ENCODE peak calls at places on chromosomes 11 and 22, in four cellular contexts. W is cardiac muscle cell, N is psoas muscle, P is kidney. R is an unnamed sample.

GRCh38 chr11:18012314-18012905 is 437 bp downstream of the SERGEF start:
- DNase-seq in W (peak), N (peak), P (no peak), R (peak)

GRCh38 chr11:103699216-103699615 is 337.2 kb upstream of the DDI1 start:
- DNase-seq in W (no peak), N (no peak), P (no peak), R (no peak)

GRCh38 chr11:6219359-6219758 is 14.0 kb downstream of the C11orf42 start:
- DNase-seq in W (no peak), N (peak), P (no peak), R (no peak)

GRCh38 chr22:20604776-20605221 is 97.4 kb downstream of the MED15 start:
- DNase-seq in W (no peak), N (no peak), P (no peak), R (no peak)

GRCh38 chr11:14643697-14644395 is at the start of gene PDE3B:
- DNase-seq in W (peak), N (peak), P (peak), R (peak)

GRCh38 chr11:79466411-79466810 is 25.6 kb upstream of the TENM4 start:
- DNase-seq in W (no peak), N (no peak), P (no peak), R (no peak)

GRCh38 chr11:71309181-71309580 is 56.8 kb upstream of the SHANK2 start:
- DNase-seq in W (no peak), N (no peak), P (no peak), R (peak)

GRCh38 chr11:1529774-1530173 is 42.3 kb downstream of the DUSP8 start:
- DNase-seq in W (no peak), N (no peak), P (no peak), R (no peak)

GRCh38 chr11:107655607-107656006 is 56.2 kb downstream of the SLN start:
- DNase-seq in W (no peak), N (no peak), P (no peak), R (no peak)

GRCh38 chr11:46356911-46357482 is 9.7 kb downstream of the DGKZ start:
- DNase-seq in W (no peak), N (peak), P (no peak), R (no peak)

GRCh38 chr11:7635137-7635536 is 38.2 kb downstream of the CYB5R2 start:
- DNase-seq in W (no peak), N (peak), P (no peak), R (no peak)

GRCh38 chr22:37428649-37429586 is 1.6 kb upstream of the ELFN2 start:
- DNase-seq in W (peak), N (no peak), P (no peak), R (peak)

GRCh38 chr22:22720201-22720723 is 75.8 kb downstream of the GGTLC2 start:
- DNase-seq in W (no peak), N (no peak), P (no peak), R (no peak)

GRCh38 chr11:79438631-79439429 is 2.0 kb downstream of the TENM4 start:
- DNase-seq in W (peak), N (no peak), P (no peak), R (peak)

GRCh38 chr11:84947970-84948600 is 679.1 kb downstream of the DLG2 start:
- DNase-seq in W (peak), N (no peak), P (no peak), R (no peak)

GRCh38 chr11:73645570-73645969 is 811 bp upstream of the PLEKHB1 start:
- DNase-seq in W (no peak), N (no peak), P (no peak), R (no peak)

GRCh38 chr22:20721409-20722218 is 52.3 kb upstream of the SERPIND1 start:
- DNase-seq in W (no peak), N (no peak), P (peak), R (no peak)

GRCh38 chr22:40183029-40183581 is 5.4 kb downstream of the TNRC6B start:
- DNase-seq in W (peak), N (no peak), P (no peak), R (peak)

GRCh38 chr22:49567894-49568750 is 259.6 kb downstream of the BRD1 start:
- DNase-seq in W (no peak), N (no peak), P (peak), R (peak)

GRCh38 chr22:19884161-19884953 is 29.7 kb upstream of the GNB1L start:
- DNase-seq in W (no peak), N (no peak), P (peak), R (no peak)

GRCh38 chr22:30249049-30250038 is 2.8 kb upstream of the LIF start:
- DNase-seq in W (no peak), N (peak), P (peak), R (peak)

GRCh38 chr22:27152033-27152432 is 494.6 kb downstream of the MIAT start:
- DNase-seq in W (no peak), N (no peak), P (no peak), R (no peak)
- H3K27ac ChIP-seq in W (no peak), N (no peak), P (no peak), R (no peak)

DNA sequence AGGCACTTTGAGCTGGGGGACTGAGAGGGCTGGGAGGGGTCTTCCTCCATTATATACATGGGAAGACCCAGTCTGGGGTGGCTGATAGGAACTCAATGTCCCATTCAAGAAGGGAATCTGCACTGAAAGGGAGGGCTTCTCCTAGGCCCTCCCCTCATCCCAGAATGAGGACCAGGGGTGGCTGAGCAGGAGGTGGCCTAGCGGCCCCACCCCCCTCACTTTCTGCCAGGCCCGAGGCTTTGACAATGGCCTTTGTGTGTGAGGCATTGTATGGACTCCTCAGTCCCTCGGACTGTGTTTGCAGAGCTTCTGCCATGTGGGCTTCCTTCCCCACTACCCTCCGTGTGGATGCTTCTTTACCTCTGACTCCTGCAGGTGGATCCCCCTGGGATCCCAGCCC is 65.7 kb downstream of the NECTIN1 start:
- DNase-seq in W (no peak), N (no peak), P (no peak), R (no peak)
- H3K27ac ChIP-seq in W (no peak), N (no peak), P (no peak), R (no peak)

GRCh38 chr11:88979641-88980040 is 86.1 kb downstream of the GRM5 start:
- DNase-seq in W (no peak), N (no peak), P (no peak), R (no peak)
- H3K27ac ChIP-seq in W (no peak), N (no peak), P (no peak), R (no peak)

GRCh38 chr11:118752654-118753053 is 38.3 kb downstream of the DDX6 start:
- DNase-seq in W (no peak), N (no peak), P (no peak), R (no peak)
- H3K27ac ChIP-seq in W (no peak), N (no peak), P (no peak), R (no peak)

DNA sequence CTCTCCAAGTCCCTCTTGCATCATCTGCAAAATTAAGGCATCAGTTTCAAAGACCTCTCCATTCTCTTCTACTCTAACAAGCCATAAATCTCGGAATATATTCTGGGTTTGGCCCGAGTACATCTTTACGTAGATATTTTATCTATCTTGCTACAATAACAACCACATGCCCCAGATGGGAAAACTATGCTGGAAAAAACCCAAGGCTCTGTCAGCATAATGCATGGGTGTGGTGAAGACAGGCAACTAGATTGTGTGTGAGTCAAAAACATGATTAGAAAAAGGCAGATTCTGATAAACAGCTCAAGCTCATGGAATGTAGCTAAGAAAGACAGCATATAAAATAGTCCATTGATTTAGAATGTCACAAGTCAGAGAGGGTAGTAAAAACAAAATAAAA is 228.3 kb upstream of the BLID start:
- DNase-seq in W (no peak), N (no peak), P (no peak), R (no peak)
- H3K27ac ChIP-seq in W (peak), N (no peak), P (no peak), R (no peak)

GRCh38 chr22:43829904-43830851 is 18.1 kb upstream of the EFCAB6 start:
- DNase-seq in W (no peak), N (peak), P (peak), R (peak)
- H3K27ac ChIP-seq in W (no peak), N (peak), P (no peak), R (peak)

GRCh38 chr11:95912902-95913560 is 10.9 kb downstream of the MTMR2 start:
- DNase-seq in W (no peak), N (no peak), P (no peak), R (no peak)
- H3K27ac ChIP-seq in W (no peak), N (no peak), P (no peak), R (no peak)